ENCODE peak calls at places on chromosomes 4 and X, in six cellular contexts. U is body of pancreas, N is suprapubic skin, L is PC-3, P is brain microvascular endothelial cell, H is HCT116. X is an unnamed sample.

GRCh38 chrX:20218809-20219505 is 47.8 kb downstream of the RPS6KA3 start:
- DNase-seq in N (no peak), H (no peak), U (no peak), L (no peak), P (no peak), X (peak; percentile 10)

GRCh38 chr4:156976147-156976546 is 4.5 kb upstream of the PDGFC start:
- DNase-seq in U (no peak), L (peak; percentile 53), H (no peak), P (no peak), N (no peak), X (no peak)

GRCh38 chrX:42530027-42530426 is 247.9 kb downstream of the PPP1R2C start:
- DNase-seq in H (no peak), L (peak; percentile 25), N (no peak), P (peak; percentile 54), U (no peak), X (peak; percentile 2)

GRCh38 chr4:143188325-143189088 is 3.8 kb downstream of the USP38 start:
- DNase-seq in P (no peak), U (no peak), L (peak; percentile 28), N (no peak), H (no peak), X (no peak)

GRCh38 chr4:186144180-186144579 is 39.7 kb downstream of the FAM149A start:
- DNase-seq in U (peak; percentile 43), H (no peak), L (peak; percentile 16), N (no peak), P (peak; percentile 52), X (peak; percentile 32)

GRCh38 chr4:186144596-186145569 is 40.4 kb downstream of the FAM149A start:
- DNase-seq in U (peak; percentile 60), P (peak; percentile 46), L (peak; percentile 6), N (peak; percentile 82), H (no peak), X (peak; percentile 48)

GRCh38 chrX:68808686-68809357 is 20.0 kb upstream of the EFNB1 start:
- DNase-seq in L (peak; percentile 11), H (peak; percentile 8), P (no peak), U (no peak), N (no peak), X (no peak)

GRCh38 chr4:180828455-180829018 is 1414.7 kb upstream of the TENM3 start:
- DNase-seq in H (peak; percentile 69), L (peak; percentile 73), N (no peak), U (no peak), P (peak; percentile 76), X (no peak)

GRCh38 chr4:183492791-183493221 is 12.1 kb upstream of the ING2 start:
- DNase-seq in H (no peak), P (peak; percentile 40), L (peak; percentile 79), N (no peak), U (no peak), X (no peak)

GRCh38 chr4:74158561-74159396 is 861 bp downstream of the MTHFD2L start:
- DNase-seq in H (no peak), P (no peak), N (no peak), U (no peak), L (peak; percentile 46), X (no peak)

GRCh38 chr4:25892796-25893195 is 21.2 kb upstream of the SMIM20 start:
- DNase-seq in H (no peak), U (no peak), L (no peak), P (no peak), N (no peak), X (no peak)

GRCh38 chr4:89056953-89057398 is at the start of gene FAM13A:
- DNase-seq in H (peak; percentile 91), N (peak; percentile 87), L (peak; percentile 86), U (peak; percentile 91), P (peak; percentile 90), X (peak; percentile 70)

GRCh38 chr4:1375051-1375721 is 28.2 kb downstream of the UVSSA start:
- DNase-seq in P (no peak), N (no peak), H (no peak), U (peak; percentile 9), L (no peak), X (no peak)

GRCh38 chr4:187125062-187125461 is 401.4 kb upstream of the FAT1 start:
- DNase-seq in H (no peak), P (no peak), L (no peak), N (no peak), U (no peak), X (no peak)

GRCh38 chr4:86038037-86038436 is 321.8 kb downstream of the MAPK10 start:
- DNase-seq in P (no peak), N (no peak), L (no peak), U (no peak), H (no peak), X (no peak)

GRCh38 chr4:121253961-121254360 is 89.8 kb upstream of the TNIP3 start:
- DNase-seq in N (no peak), L (no peak), U (no peak), H (no peak), P (no peak), X (no peak)

GRCh38 chrX:152206426-152206825 is 68.0 kb upstream of the MAGEA10 start:
- DNase-seq in L (no peak), U (no peak), P (no peak), N (no peak), H (no peak), X (no peak)
- H3K27me3 ChIP-seq in L (no peaks in the 10 kb centered on the region), U (no peaks in the 10 kb centered on the region), P (no peaks in the 10 kb centered on the region), N (no peaks in the 10 kb centered on the region), H (no peaks in the 10 kb centered on the region), X (no peaks in the 10 kb centered on the region)

DNA sequence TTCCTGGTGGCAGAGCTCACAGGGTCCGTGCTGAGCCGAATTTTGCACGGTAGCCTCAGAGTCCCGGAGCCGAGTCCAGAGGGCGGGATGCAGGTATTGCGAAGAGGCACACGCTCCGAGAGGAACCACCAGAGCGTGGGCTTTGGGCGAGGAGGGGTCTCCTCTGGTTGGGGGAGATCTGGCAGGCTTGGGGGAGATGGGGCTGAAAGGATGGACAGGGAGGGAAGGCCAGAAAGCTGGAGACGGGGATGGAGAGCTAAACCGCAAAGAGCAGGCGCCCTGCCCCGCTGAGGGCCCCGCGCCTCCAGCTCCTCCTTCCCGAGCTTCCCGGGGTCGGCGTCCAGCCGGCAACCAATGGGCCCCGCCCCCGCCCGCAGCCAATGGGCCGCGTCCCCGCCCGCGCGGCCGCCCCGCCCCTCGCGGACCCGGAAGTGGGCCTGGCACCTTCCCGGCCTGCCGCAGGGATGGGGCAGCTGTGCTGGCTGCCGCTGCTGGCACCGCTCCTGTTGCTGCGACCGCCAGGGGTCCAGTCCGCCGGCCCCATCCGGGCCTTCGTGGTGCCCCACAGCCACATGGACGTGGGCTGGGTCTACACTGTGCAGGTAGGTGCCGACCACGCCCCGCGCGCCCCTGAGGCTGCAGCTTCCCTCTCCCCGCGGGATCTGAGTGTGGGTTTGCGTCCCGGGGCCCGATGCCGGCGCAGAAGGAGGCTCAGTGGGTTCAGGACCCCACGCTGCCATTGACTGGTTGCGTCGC is at the start of gene MAN2B2:
- DNase-seq in L (peak; percentile 77), H (peak; percentile 27), P (peak; percentile 57), N (peak; percentile 90), U (peak; percentile 92), X (peak; percentile 85)
- TF ChIP-seq CTCF in L (no peak), H (no peak), P (no peak), N (no peak), U (no peak), X (peak; percentile 17)

DNA sequence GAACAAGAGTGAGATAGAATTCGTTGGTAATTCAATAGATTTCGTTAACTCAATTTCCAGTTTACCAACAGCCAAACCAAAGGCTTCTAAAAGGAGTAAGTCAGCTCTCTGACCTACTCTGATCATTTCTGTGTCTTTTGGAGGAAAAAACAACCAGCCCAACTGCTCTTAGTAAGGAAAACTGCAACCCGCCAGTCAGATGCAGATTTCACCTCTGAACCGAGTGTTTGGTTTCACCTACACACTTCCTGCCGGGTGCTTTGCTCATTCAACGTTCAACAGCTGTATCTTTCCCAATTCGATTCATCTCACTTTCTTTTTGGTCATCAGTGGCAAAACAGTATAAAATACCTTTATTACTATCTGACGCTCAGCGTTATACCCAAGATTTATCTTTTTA is 24.5 kb downstream of the TMSB4X start:
- DNase-seq in N (no peak), P (peak; percentile 18), H (no peak), U (no peak), L (no peak), X (no peak)
- H3K4me3 ChIP-seq in N (no peak overlapping the region), P (no peak overlapping the region), H (no peak overlapping the region), U (no peak overlapping the region), L (no peak overlapping the region), X (no peak overlapping the region)

DNA sequence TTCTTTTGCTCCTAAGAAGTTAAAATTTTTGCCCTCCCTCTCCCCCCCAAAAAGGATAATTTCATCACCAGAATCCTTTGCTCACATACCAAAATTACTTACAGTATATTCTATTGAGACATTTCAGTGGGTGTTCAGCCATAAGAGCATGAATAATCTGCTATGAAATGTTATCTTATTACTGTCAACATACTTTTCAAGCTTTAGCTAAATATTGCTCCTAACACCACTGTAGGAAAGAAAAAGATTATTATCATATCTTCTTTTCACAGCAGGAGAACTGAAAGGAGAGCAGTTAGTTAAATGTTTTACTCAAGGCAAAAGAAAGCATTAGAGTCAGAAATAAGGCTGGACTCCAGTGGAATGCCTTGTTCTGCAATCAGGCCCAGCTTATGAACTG is 231.0 kb upstream of the GYPA start:
- DNase-seq in L (no peak), H (no peak), U (no peak), N (no peak), P (peak; percentile 24), X (no peak)
- H3K27me3 ChIP-seq in L (no peaks in the 10 kb centered on the region), H (no peaks in the 10 kb centered on the region), U (no peaks in the 10 kb centered on the region), N (no peaks in the 10 kb centered on the region), P (no peaks in the 10 kb centered on the region), X (no peaks in the 10 kb centered on the region)

GRCh38 chrX:71068052-71068918 is at the start of gene SNX12:
- DNase-seq in N (peak; percentile 89), P (peak; percentile 94), H (peak; percentile 86), U (peak; percentile 94), L (peak; percentile 92), X (peak; percentile 93)
- TF ChIP-seq CTCF in N (no peak), P (no peak), H (no peak), U (no peak), L (no peak), X (no peak)

DNA sequence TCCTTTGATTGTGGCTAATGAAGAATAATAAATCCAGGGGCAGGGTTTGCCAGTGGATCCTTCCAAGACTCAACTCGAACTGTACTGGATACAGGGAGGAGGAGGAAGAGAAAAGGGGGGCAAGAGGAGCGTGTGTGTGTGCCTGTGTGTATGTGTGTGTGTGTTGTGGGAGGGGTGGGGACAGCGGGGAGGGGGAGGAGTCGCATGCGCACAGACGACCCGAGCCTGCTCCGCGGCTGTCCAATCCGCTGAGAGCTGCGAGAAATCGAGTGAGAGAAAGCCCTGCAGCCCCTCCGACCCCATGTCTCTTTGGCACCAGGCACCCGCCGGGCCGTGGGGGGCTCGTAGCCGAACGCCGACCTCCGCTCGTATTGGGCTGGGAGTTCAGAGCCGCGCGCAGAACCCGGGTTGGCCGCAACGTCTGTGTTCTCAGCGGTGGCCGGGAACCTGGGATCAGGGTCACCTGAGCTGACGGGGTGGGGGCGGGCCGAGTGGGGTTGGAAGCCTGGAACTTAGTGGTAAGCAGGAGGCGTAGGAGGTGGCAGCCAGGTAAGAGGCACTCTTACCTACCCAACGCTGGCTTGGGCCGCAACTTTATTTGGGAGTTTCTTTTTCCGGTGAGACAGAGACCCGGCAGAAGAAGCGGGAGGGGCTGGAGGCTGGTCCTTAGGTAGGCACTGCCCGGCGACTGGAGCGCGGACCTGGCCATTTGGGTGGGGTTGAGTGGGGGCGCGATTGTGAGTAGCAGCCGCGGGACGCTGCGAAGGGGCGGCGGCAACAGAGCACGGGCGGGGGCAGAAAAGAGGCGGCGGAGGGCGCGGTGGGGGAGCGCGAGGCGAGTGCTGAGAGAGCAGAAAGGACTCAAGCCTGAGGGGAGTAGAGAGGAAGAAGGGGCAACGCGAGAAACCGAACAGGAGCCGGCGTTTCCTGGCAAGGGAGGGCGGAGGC is 566 bp upstream of the POU4F2 start:
- DNase-seq in N (no peak), H (no peak), U (no peak), L (no peak), P (no peak), X (no peak)
- H3K4me3 ChIP-seq in N (peak overlapping the region; percentile 41), H (no peak overlapping the region), U (no peak overlapping the region), L (no peak overlapping the region), P (peak overlapping the region; percentile 20), X (no peak overlapping the region)

X was measured in Caco-2.